ENCODE peak calls at places on chromosomes 1 and 21, in five cellular contexts. V is breast epithelium, U is tibial nerve, H is heart left ventricle, X is Peyer's patch. C is an unnamed sample.

GRCh38 chr1:241229216-241229615 is 127.8 kb downstream of the RGS7 start:
- DNase-seq in V (no peak), U (no peak), H (no peak), X (no peak), C (no peak)

GRCh38 chr1:46549697-46550681 is 1.5 kb downstream of the KNCN start:
- DNase-seq in V (no peak), U (no peak), H (peak; percentile 22), X (no peak), C (no peak)

GRCh38 chr1:34476371-34476770 is 278.5 kb upstream of the GJB5 start:
- DNase-seq in V (no peak), U (no peak), H (no peak), X (no peak), C (no peak)

GRCh38 chr1:226872455-226872854 is 2.0 kb downstream of the PSEN2 start:
- DNase-seq in V (no peak), U (no peak), H (no peak), X (no peak), C (no peak)

GRCh38 chr1:29121951-29122661 is 1.6 kb downstream of the TMEM200B start:
- DNase-seq in V (no peak), U (no peak), H (no peak), X (no peak), C (no peak)

GRCh38 chr1:46134660-46135331 is 2.4 kb upstream of the PIK3R3 start:
- DNase-seq in V (no peak), U (no peak), H (no peak), X (no peak), C (no peak)

GRCh38 chr21:15775981-15776380 is 46.2 kb downstream of the USP25 start:
- DNase-seq in V (no peak), U (no peak), H (no peak), X (no peak), C (no peak)

GRCh38 chr1:6271554-6271953 is 10.7 kb upstream of the GPR153 start:
- DNase-seq in V (no peak), U (no peak), H (no peak), X (no peak), C (no peak)

DNA sequence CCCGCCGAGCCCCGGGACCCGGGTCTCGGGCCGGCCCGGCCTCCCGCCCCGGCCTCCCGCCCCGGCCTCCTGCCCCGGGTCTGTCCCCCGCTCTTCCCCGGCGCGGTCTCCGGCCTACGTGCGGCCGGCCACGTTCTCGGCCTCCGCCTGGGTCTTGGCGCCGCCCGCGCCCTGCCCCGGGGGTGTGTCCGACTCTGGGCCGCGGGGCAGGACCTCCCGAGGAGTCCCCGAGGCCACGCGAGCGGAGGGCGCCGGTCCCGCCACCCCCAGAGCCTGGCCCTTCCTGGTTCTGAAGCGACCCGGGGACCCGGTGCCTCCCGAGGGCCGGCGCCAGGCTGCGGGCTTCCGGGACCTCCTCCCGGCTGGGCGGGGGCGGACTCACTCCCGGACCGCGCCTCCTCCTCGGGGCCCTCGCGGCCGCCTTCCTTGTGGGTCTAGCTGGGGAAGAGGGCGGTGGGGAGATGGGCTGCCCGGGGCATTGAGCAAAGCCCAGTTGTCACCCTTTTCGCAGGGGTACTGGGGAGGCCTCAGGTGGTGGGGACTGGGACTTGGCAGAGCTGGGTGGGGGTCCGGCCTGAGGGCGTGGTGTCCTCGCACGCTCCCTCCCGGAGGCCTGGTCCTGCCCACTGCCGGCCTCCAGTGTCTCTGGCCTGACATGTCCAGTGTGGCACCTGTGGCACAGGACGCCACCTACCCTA is 558 bp downstream of the PFKL start:
- DNase-seq in V (peak; percentile 80), U (peak; percentile 58), H (peak; percentile 80), X (peak; percentile 70), C (peak; percentile 87)
- TF ChIP-seq POLR2A in V (no peak), U (no peak), H (peak; percentile 36), X (peak; percentile 82), C (no peak)

GRCh38 chr1:54356680-54357147 is 49.5 kb downstream of the SSBP3 start:
- DNase-seq in V (no peak), U (no peak), H (no peak), X (no peak), C (no peak)
- TF ChIP-seq POLR2A in V (no peak), U (no peak), H (no peak), X (no peak), C (no peak)

GRCh38 chr1:25161981-25162380 is 70.3 kb downstream of the SYF2 start:
- DNase-seq in V (no peak), U (no peak), H (no peak), X (no peak), C (no peak)

DNA sequence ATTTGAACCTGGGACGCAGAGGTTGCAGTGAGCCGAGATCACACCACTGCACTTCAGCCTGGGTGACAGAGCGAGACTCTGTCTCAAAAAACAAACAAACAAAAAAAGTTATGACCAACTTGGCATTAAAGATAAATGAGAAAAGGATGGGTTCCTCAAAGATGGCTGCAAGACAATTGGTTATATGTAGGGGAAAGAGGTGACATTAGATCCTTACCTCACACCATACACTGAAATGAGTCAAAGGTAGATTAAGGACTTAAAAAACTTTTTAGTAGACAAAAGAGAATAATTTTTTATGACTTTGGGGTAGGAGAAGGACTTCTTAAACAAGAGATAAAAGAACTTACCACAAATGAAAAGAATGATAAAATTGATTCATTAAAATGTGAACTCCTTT is 74.5 kb downstream of the SYF2 start:
- DNase-seq in V (no peak), U (no peak), H (no peak), X (no peak), C (no peak)
- TF ChIP-seq POLR2A in V (no peak), U (no peak), H (no peak), X (no peak), C (no peak)

GRCh38 chr1:114780344-114781226 is at the start of gene SIKE1:
- DNase-seq in V (peak; percentile 82), U (peak; percentile 87), H (peak; percentile 96), X (peak; percentile 96), C (peak; percentile 93)
- TF ChIP-seq POLR2A in V (peak; percentile 43), U (no peak), H (peak; percentile 86), X (peak; percentile 87), C (peak; percentile 56)

GRCh38 chr1:116528329-116529083 is 42.3 kb downstream of the CD58 start:
- DNase-seq in V (no peak), U (no peak), H (no peak), X (no peak), C (no peak)
- TF ChIP-seq POLR2A in V (no peak), U (no peak), H (no peak), X (no peak), C (no peak)

GRCh38 chr21:41418393-41418792 is 7.6 kb upstream of the MX1 start:
- DNase-seq in V (no peak), U (no peak), H (no peak), X (no peak), C (no peak)

GRCh38 chr21:41422546-41423372 is 3.3 kb upstream of the MX1 start:
- DNase-seq in V (no peak), U (no peak), H (no peak), X (no peak), C (no peak)

GRCh38 chr21:41418956-41419680 is 6.9 kb upstream of the MX1 start:
- DNase-seq in V (no peak), U (no peak), H (no peak), X (no peak), C (no peak)

GRCh38 chr21:41425588-41425953 is 468 bp upstream of the MX1 start:
- DNase-seq in V (no peak), U (no peak), H (no peak), X (no peak), C (no peak)

DNA sequence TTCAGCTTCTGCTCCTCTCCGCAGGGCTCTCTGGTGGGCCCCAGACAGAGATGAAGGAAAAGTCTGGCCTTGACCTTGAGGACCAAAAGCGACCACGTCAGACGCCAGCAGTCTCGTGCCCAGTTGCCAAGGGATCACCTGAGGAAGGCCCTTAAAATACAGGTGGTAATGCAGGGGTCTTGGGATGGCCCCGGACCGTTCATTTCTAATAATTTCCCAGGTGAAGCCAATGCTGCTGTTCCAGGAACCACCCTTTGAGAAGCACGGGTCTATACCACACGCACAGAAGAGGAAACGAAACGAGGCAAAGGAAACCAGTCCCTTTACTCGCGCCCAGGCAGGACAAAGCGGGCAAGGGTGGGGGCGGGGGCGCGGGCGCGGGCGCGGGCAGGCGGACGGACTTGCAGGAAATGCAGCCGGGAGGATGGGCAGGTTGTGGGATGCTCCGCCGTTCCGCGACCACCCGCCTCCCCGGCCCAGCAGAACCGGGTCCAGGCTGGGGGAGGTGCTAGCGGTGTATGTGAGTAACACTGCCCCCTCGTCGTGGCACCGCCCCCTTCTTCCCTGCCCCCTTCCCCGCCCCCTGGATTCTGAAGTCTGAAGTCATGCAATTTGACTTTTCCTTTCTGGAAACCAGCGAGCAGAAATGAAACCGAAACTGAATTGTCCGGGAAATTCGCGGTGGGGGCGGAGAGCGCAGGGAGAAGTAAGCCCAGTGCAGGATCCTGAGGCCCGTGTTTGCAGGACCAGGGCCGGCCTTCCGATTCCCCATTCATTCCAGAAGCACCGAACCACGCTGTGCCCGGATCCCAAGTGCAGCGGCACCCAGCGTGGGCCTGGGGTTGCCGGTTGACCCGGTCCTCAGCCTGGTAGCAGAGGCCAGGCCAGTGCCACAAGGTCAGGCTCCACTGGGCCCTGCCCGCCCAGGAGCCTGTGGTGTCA is 5.8 kb upstream of the MX1 start:
- DNase-seq in V (peak; percentile 81), U (peak; percentile 85), H (peak; percentile 85), X (peak; percentile 66), C (peak; percentile 91)
- TF ChIP-seq POLR2A in V (no peak), U (peak; percentile 3), H (no peak), X (no peak), C (no peak)

GRCh38 chr1:223703668-223704013 is 8.7 kb upstream of the CAPN2 start:
- DNase-seq in V (no peak), U (no peak), H (no peak), X (no peak), C (no peak)

GRCh38 chr1:223702735-223703667 is 9.3 kb upstream of the CAPN2 start:
- DNase-seq in V (no peak), U (no peak), H (no peak), X (no peak), C (no peak)

GRCh38 chr1:223700388-223700918 is 11.9 kb upstream of the CAPN2 start:
- DNase-seq in V (no peak), U (no peak), H (no peak), X (no peak), C (no peak)

GRCh38 chr1:223704921-223705878 is 7.1 kb upstream of the CAPN2 start:
- DNase-seq in V (no peak), U (no peak), H (no peak), X (no peak), C (peak; percentile 69)

GRCh38 chr1:223700942-223701637 is 11.2 kb upstream of the CAPN2 start:
- DNase-seq in V (no peak), U (no peak), H (peak; percentile 56), X (no peak), C (no peak)
- TF ChIP-seq POLR2A in V (no peak), U (no peak), H (no peak), X (no peak), C (no peak)

GRCh38 chr1:208728815-208729214 is 484.6 kb upstream of the PLXNA2 start:
- DNase-seq in V (no peak), U (no peak), H (no peak), X (no peak), C (no peak)
- TF ChIP-seq POLR2A in V (no peak), U (no peak), H (no peak), X (no peak), C (no peak)

C was measured in suprapubic skin.